ENCODE peak calls at places on chromosomes 1 and 21, in seven cellular contexts. D, U, X, M, E, L and Z are unnamed samples.

GRCh38 chr1:198788561-198789064 is 149.8 kb downstream of the PTPRC start:
- DNase-seq in D (peak), U (peak), X (no peak), M (no peak), E (peak), L (no peak), Z (peak)

GRCh38 chr21:34813266-34813886 is 144.6 kb downstream of the CLIC6 start:
- DNase-seq in D (peak), U (no peak), X (no peak), M (peak), E (peak), L (peak), Z (peak)

GRCh38 chr1:83495560-83495959 is 503.4 kb downstream of the TTLL7 start:
- DNase-seq in D (no peak), U (no peak), X (no peak), M (no peak), E (no peak), L (no peak), Z (no peak)

GRCh38 chr1:40272653-40273213 is 14.7 kb downstream of the ZMPSTE24 start:
- DNase-seq in D (no peak), U (no peak), X (no peak), M (no peak), E (no peak), L (no peak), Z (no peak)

GRCh38 chr1:82632164-82632563 is 831.4 kb downstream of the ADGRL2 start:
- DNase-seq in D (no peak), U (no peak), X (no peak), M (no peak), E (no peak), L (no peak), Z (peak)

GRCh38 chr1:161200992-161201827 is 957 bp upstream of the NDUFS2 start:
- DNase-seq in D (peak), U (peak), X (no peak), M (peak), E (peak), L (peak), Z (peak)

GRCh38 chr1:227006397-227006796 is 66.3 kb downstream of the COQ8A start:
- DNase-seq in D (no peak), U (no peak), X (no peak), M (no peak), E (no peak), L (no peak), Z (no peak)

GRCh38 chr1:15510611-15511405 is 13.2 kb downstream of the CASP9 start:
- DNase-seq in D (no peak), U (no peak), X (no peak), M (no peak), E (no peak), L (peak), Z (peak)

GRCh38 chr1:167659440-167659839 is 29.4 kb downstream of the RCSD1 start:
- DNase-seq in D (peak), U (no peak), X (no peak), M (peak), E (no peak), L (no peak), Z (no peak)

GRCh38 chr1:225882008-225882698 is at the start of gene TMEM63A:
- DNase-seq in D (peak), U (peak), X (peak), M (peak), E (peak), L (peak), Z (peak)

GRCh38 chr1:50373532-50373931 is 49.7 kb downstream of the DMRTA2 start:
- DNase-seq in D (no peak), U (no peak), X (no peak), M (no peak), E (no peak), L (no peak), Z (no peak)

GRCh38 chr21:35530726-35531125 is 481.6 kb upstream of the RUNX1 start:
- DNase-seq in D (no peak), U (no peak), X (no peak), M (no peak), E (no peak), L (no peak), Z (no peak)

GRCh38 chr1:76891931-76892330 is 24.7 kb downstream of the ST6GALNAC5 start:
- DNase-seq in D (peak), U (no peak), X (no peak), M (peak), E (no peak), L (no peak), Z (peak)

GRCh38 chr21:42666023-42666747 is 12.8 kb downstream of the PDE9A start:
- DNase-seq in D (no peak), U (no peak), X (no peak), M (no peak), E (no peak), L (no peak), Z (no peak)

GRCh38 chr1:107991371-107992066 is 26.5 kb upstream of the VAV3 start:
- DNase-seq in D (peak), U (no peak), X (no peak), M (no peak), E (peak), L (no peak), Z (peak)

GRCh38 chr21:35861656-35862055 is 198.7 kb downstream of the SETD4 start:
- DNase-seq in D (no peak), U (no peak), X (no peak), M (peak), E (no peak), L (no peak), Z (peak)

GRCh38 chr1:86546787-86547221 is at the start of gene CLCA4:
- DNase-seq in D (no peak), U (no peak), X (no peak), M (no peak), E (no peak), L (no peak), Z (no peak)

GRCh38 chr1:159429074-159429861 is 2.7 kb upstream of the OR10J4 start:
- DNase-seq in D (peak), U (no peak), X (no peak), M (peak), E (peak), L (no peak), Z (peak)

GRCh38 chr1:118116401-118116800 is 68.6 kb downstream of the SPAG17 start:
- DNase-seq in D (no peak), U (no peak), X (no peak), M (peak), E (no peak), L (no peak), Z (peak)

GRCh38 chr1:23801338-23801748 is 789 bp upstream of the GALE start:
- DNase-seq in D (no peak), U (no peak), X (no peak), M (no peak), E (no peak), L (peak), Z (no peak)

GRCh38 chr1:10891081-10891480 is 94.6 kb upstream of the CASZ1 start:
- DNase-seq in D (no peak), U (no peak), X (no peak), M (no peak), E (no peak), L (no peak), Z (no peak)

GRCh38 chr21:31180256-31181088 is 142.2 kb upstream of the KRTAP19-8 start:
- DNase-seq in D (peak), U (peak), X (no peak), M (peak), E (peak), L (no peak), Z (peak)

GRCh38 chr21:35363458-35363857 is 314.4 kb upstream of the RUNX1 start:
- DNase-seq in D (no peak), U (no peak), X (no peak), M (no peak), E (no peak), L (no peak), Z (no peak)

GRCh38 chr1:111746614-111746999 is 7.4 kb upstream of the INKA2 start:
- DNase-seq in D (no peak), U (no peak), X (no peak), M (no peak), E (no peak), L (no peak), Z (no peak)

GRCh38 chr1:209587778-209588177 is 4.3 kb downstream of the CAMK1G start:
- DNase-seq in D (no peak), U (no peak), X (no peak), M (peak), E (no peak), L (no peak), Z (no peak)

GRCh38 chr1:214155987-214156567 is 124.9 kb upstream of the SMYD2 start:
- DNase-seq in D (no peak), U (no peak), X (no peak), M (no peak), E (no peak), L (no peak), Z (no peak)

GRCh38 chr21:31557956-31558838 is 101.3 kb upstream of the SOD1 start:
- DNase-seq in D (peak), U (peak), X (no peak), M (no peak), E (peak), L (no peak), Z (no peak)

GRCh38 chr1:43074709-43075108 is 97.4 kb downstream of the EBNA1BP2 start:
- DNase-seq in D (no peak), U (no peak), X (no peak), M (no peak), E (no peak), L (no peak), Z (no peak)

GRCh38 chr1:209883341-209883971 is 54.6 kb upstream of the SYT14 start:
- DNase-seq in D (peak), U (no peak), X (no peak), M (peak), E (peak), L (no peak), Z (peak)

GRCh38 chr1:235500971-235501540 is 3.2 kb downstream of the B3GALNT2 start:
- DNase-seq in D (peak), U (no peak), X (no peak), M (peak), E (no peak), L (no peak), Z (peak)

GRCh38 chr1:1344672-1345361 is 4.4 kb downstream of the DVL1 start:
- DNase-seq in D (peak), U (no peak), X (no peak), M (peak), E (peak), L (peak), Z (peak)
- TF ChIP-seq CTCF in D (peak), U (peak), X (peak), M (peak), E (peak), L (peak), Z (peak)

DNA sequence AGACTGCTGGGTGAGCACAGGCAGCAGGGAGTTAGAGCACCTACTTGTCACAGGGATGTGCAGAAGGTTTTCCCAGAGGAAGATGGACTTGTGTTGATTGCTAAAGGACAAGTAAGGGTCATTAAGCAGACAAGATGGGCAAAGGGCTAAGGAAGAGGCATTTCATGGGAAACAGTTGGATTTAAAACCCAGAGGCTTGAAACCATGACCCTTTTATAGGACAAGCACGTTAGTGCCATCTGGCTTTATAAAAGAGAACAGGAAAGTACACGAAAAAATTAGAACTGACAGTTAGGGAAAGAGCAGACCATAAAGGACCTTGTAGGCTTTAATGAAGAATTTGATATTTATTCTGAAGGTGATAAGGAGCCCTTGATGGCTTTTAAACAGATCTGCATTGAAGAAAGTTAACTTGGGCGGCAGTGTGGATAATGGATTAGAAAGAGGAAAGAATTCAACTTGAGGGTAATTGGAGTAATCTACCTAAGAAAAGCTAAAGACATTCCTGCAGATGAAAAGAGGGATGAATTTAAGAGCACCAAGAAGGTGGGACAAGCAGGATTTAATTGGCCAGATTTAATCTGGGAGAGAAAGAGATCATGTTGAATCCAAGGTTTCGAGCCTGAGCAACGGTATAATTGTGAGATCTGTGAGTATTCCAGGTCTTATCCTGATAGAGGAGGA is 68.6 kb downstream of the ZC3H11B start:
- DNase-seq in D (no peak), U (no peak), X (no peak), M (no peak), E (peak), L (no peak), Z (no peak)
- TF ChIP-seq CTCF in D (peak), U (no peak), X (no peak), M (no peak), E (peak), L (no peak), Z (peak)

DNA sequence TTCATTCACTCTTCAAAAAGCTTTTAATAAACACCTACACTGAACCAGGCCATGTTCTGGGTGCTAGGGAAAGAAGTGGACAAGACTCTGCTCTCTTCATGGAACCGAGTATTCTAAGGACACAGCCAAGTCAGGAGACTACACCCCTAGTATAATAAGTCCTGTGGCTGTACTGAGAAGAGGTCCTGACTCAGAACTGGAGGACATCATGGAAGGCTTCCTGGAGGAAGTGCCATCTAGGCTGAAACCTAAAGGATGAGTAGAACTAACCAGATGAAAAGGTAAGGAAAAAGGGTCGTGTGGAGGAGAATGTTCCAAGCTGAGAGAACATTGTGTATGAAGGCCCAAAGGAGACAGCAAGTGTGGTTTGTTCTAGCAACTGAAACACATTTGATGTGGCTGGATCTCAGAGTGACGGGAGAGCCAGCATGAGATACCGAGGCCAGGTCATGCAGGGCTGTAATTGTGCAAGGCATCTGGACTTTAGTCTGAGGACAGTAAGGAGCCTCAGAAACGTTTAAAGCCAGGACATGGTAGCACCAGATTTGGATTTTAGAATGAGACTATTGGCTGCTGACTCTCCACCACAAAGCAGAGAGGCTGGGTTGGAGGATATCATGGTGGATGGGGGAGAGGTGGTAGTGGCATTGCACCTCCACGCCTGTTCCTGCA is 82.5 kb downstream of the LRRN2 start:
- DNase-seq in D (no peak), U (no peak), X (no peak), M (no peak), E (no peak), L (no peak), Z (no peak)
- TF ChIP-seq CTCF in D (no peak), U (no peak), X (no peak), M (no peak), E (no peak), L (no peak), Z (no peak)

DNA sequence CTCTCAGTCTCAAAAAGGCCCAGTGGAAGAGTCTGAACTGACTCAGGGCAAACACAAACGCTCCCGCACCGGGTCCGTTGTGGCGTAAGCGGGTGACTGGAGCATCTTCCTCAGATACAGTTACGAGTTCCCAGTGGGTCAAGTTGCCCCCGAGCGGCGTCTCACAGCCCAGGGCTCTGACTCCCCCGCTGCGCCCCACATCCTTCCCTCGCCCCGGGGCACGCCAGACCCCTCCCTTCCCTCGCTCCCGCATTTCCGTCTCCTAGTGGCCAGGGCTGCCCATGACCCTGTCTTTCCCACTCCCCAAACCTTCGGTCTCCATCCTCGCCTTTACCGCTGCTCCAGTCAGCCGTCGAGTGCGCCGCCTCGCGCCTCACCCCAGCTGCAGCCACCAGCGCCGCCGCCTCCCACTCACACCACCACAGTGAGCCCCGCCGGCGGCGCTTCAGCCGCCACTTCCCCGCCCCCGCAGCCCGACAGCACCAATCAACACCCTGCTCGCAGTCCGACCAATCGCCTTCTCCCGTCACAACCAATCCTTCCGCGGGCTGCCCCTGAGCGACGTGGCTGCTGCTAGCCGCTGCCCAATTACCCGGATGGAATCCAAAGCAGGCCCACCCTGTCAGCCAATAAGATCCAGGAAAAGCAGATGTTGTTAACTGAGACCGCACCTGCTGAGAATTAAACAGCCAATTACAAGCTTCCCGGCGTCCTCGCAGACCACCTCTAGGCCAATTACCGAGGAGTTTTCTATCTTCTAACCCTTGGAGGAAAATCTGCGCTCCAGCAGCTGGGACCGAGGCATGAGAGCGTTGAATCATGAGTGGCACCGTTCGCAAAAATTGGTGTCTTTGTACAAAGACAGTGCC is at the start of gene TDRKH:
- DNase-seq in D (peak), U (peak), X (peak), M (peak), E (peak), L (peak), Z (peak)
- TF ChIP-seq CTCF in D (peak), U (peak), X (peak), M (peak), E (peak), L (no peak), Z (no peak)

GRCh38 chr1:154567386-154568164 is at the start of gene CHRNB2:
- DNase-seq in D (peak), U (peak), X (no peak), M (no peak), E (peak), L (peak), Z (peak)
- TF ChIP-seq CTCF in D (no peak), U (no peak), X (no peak), M (no peak), E (no peak), L (no peak), Z (no peak)

DNA sequence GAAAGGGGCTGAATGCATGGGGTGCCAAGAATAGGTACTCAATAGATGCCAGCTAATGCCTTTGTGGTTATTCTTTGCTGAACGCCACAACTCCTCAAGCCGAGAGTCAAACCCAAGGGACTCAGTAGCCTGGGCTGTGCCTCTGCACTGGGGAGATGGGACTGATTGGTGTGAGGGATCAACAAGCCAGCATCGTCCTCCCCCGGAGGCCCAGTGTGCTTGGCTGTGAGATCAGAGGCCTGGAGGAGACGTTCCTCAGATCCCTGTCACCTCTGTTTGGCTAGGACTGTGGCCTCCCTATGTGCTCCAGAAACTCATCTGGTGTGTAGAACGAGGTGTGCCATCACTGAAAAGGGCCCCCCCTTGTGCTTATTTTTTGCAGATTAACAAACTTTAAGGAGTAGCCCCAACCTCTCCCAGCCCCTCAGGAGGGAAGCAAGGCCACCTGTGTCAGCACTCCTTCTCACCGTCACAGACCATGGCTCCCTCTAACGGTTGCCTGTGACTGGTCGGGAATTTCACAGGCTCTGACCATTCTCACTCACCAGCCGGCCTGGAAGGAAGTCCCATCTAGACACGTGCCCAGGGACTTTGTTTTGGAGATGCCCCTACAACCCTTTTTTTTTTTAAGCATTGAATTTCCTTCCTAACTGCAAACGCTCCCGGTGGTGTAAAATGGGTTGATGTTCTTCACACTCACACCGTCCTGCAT is 194.0 kb upstream of the VAMP3 start:
- DNase-seq in D (peak), U (no peak), X (no peak), M (no peak), E (peak), L (no peak), Z (no peak)
- TF ChIP-seq CTCF in D (peak), U (peak), X (no peak), M (peak), E (peak), L (no peak), Z (peak)